ENCODE peak calls at places on chromosomes 6 and 20, in five cellular contexts. T, Y, N, W and A are unnamed samples.

GRCh38 chr6:161168281-161168891 is 105.5 kb downstream of the AGPAT4 start:
- DNase-seq in T (no peak), Y (no peak), N (peak; percentile 97), W (no peak), A (peak; percentile 78)

GRCh38 chr20:41649489-41649888 is 31.3 kb upstream of the CHD6 start:
- DNase-seq in T (no peak), Y (no peak), N (no peak), W (no peak), A (no peak)

GRCh38 chr6:169957351-169957963 is 206.0 kb downstream of the ERMARD start:
- DNase-seq in T (no peak), Y (no peak), N (no peak), W (no peak), A (no peak)

GRCh38 chr6:87391334-87391733 is 16.4 kb upstream of the CFAP206 start:
- DNase-seq in T (peak; percentile 38), Y (no peak), N (no peak), W (no peak), A (peak; percentile 61)

GRCh38 chr6:159761135-159761872 is 541 bp upstream of the ACAT2 start:
- DNase-seq in T (no peak), Y (peak; percentile 71), N (peak; percentile 13), W (peak; percentile 42), A (peak; percentile 28)

GRCh38 chr20:49615401-49616153 is 47.6 kb upstream of the PTGIS start:
- DNase-seq in T (no peak), Y (peak; percentile 84), N (no peak), W (no peak), A (peak; percentile 59)

GRCh38 chr6:26411751-26412150 is 9.7 kb downstream of the BTN3A1 start:
- DNase-seq in T (no peak), Y (no peak), N (no peak), W (no peak), A (peak; percentile 4)

GRCh38 chr20:9035129-9035528 is 33.8 kb upstream of the PLCB4 start:
- DNase-seq in T (no peak), Y (no peak), N (peak; percentile 89), W (no peak), A (peak; percentile 10)

GRCh38 chr20:53838311-53838873 is 232.0 kb downstream of the BCAS1 start:
- DNase-seq in T (no peak), Y (no peak), N (no peak), W (no peak), A (no peak)

GRCh38 chr6:24847402-24847801 is 48.7 kb upstream of the ARMH2 start:
- DNase-seq in T (no peak), Y (no peak), N (no peak), W (no peak), A (no peak)

GRCh38 chr20:42530855-42531674 is 658.6 kb downstream of the PTPRT start:
- DNase-seq in T (peak; percentile 1), Y (no peak), N (no peak), W (no peak), A (peak; percentile 74)

GRCh38 chr6:68194846-68195478 is 440.1 kb upstream of the ADGRB3 start:
- DNase-seq in T (no peak), Y (no peak), N (no peak), W (no peak), A (no peak)

GRCh38 chr6:97059473-97059872 is 134.9 kb downstream of the KLHL32 start:
- DNase-seq in T (no peak), Y (no peak), N (peak; percentile 32), W (no peak), A (peak; percentile 40)

GRCh38 chr6:164099535-164099982 is 685.0 kb downstream of the QKI start:
- DNase-seq in T (no peak), Y (no peak), N (peak; percentile 31), W (no peak), A (peak; percentile 63)

GRCh38 chr6:111774346-111774703 is 98.9 kb downstream of the FYN start:
- DNase-seq in T (no peak), Y (no peak), N (peak; percentile 22), W (no peak), A (no peak)

GRCh38 chr6:142374965-142375733 is 73.3 kb downstream of the ADGRG6 start:
- DNase-seq in T (no peak), Y (no peak), N (peak; percentile 92), W (no peak), A (no peak)

GRCh38 chr6:37139223-37139962 is 30.6 kb upstream of the PIM1 start:
- DNase-seq in T (no peak), Y (no peak), N (no peak), W (no peak), A (no peak)
- H3K4me1 ChIP-seq in T (peaks cover 11% of the 10 kb centered on the region), Y (peaks cover 23% of the 10 kb centered on the region), N (peaks cover 24% of the 10 kb centered on the region), W (no peaks in the 10 kb centered on the region), A (peaks cover 55% of the 10 kb centered on the region)

GRCh38 chr6:15263780-15264374 is 18.0 kb downstream of the JARID2 start:
- DNase-seq in T (no peak), Y (no peak), N (no peak), W (no peak), A (no peak)
- H3K4me1 ChIP-seq in T (peaks cover 30% of the 10 kb centered on the region), Y (peaks cover 80% of the 10 kb centered on the region), N (peaks cover 33% of the 10 kb centered on the region), W (peaks cover 59% of the 10 kb centered on the region), A (peaks cover 54% of the 10 kb centered on the region)

DNA sequence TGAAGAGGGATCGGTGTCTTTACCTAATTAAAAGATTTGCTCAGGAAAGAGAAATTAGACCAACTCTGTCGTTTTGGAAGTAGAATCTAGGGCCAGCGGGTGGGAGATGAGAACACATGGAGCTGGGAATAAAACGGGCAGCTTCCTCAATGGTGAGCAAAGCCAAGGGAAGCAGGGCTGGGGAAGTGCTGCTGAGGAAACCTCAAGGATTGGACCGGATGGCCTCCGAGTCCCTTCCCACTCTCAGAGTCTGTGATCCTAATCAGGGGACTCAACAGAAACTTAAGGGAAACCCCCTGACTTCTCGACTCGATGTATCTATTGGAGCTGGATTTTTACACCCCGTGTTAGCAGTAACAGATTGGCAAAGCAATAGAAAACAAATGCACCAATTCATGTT is 10.8 kb downstream of the GCNT2 start:
- DNase-seq in T (no peak), Y (no peak), N (no peak), W (no peak), A (no peak)
- H3K4me1 ChIP-seq in T (no peaks in the 10 kb centered on the region), Y (peaks cover 50% of the 10 kb centered on the region), N (no peaks in the 10 kb centered on the region), W (peaks cover 10% of the 10 kb centered on the region), A (no peaks in the 10 kb centered on the region)

DNA sequence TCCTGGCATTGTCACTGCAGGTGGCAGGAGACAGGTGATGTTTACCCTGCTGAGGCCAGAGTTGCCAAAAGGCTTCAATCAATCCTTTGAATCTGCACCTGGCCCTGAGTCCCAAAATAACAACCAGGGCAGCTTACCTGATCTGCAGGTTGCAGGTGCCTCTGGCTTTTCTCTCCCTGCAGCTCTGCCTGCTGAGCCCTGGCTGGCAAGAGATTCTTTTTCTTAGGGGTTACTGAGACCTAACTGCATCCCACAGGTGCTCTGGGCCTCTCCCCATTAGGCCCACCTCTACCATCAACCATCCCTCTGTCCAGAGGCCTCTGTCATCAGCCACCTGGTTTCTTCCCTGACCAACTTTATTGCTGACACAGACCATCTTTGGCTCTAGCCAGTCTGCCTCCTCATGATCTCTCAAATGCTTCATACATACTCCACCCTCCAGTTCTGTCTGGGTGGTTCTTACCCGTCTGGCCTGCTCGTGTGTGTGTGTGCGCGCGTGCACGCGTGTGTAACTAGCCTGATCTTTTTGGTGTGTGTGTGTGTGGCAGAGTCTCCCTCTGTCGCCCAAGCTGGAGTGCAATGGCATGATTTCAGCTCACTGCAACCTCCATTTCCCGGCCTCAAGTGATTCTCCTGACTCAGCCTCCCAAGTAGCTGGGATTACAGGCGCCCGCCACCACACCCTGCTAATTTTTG is 13.7 kb downstream of the BCL2L1 start:
- DNase-seq in T (no peak), Y (no peak), N (no peak), W (no peak), A (no peak)
- H3K4me1 ChIP-seq in T (peaks cover 35% of the 10 kb centered on the region), Y (peaks cover 99% of the 10 kb centered on the region), N (peaks cover 30% of the 10 kb centered on the region), W (no peaks in the 10 kb centered on the region), A (peaks cover 43% of the 10 kb centered on the region)

GRCh38 chr20:58655328-58656094 is 4.4 kb downstream of the STX16 start:
- DNase-seq in T (no peak), Y (no peak), N (no peak), W (no peak), A (no peak)
- H3K4me1 ChIP-seq in T (peaks cover 9% of the 10 kb centered on the region), Y (peaks cover 65% of the 10 kb centered on the region), N (no peaks in the 10 kb centered on the region), W (peaks cover 67% of the 10 kb centered on the region), A (no peaks in the 10 kb centered on the region)

GRCh38 chr6:31585531-31585930 is 546 bp upstream of the LST1 start:
- DNase-seq in T (no peak), Y (no peak), N (no peak), W (peak; percentile 40), A (no peak)
- H3K4me1 ChIP-seq in T (peaks cover 5% of the 10 kb centered on the region), Y (peaks cover 18% of the 10 kb centered on the region), N (no peaks in the 10 kb centered on the region), W (peaks cover 67% of the 10 kb centered on the region), A (peaks cover 4% of the 10 kb centered on the region)